ENCODE peak calls at places on chromosome 12, in six cellular contexts. G is SJSA1, O is Panc1, K is stomach, M is IMR-90, B is spleen. X is an unnamed sample.

GRCh38 chr12:78470354-78471195 is 394.0 kb upstream of the SYT1 start:
- DNase-seq in G (peak; percentile 42), B (no peak), M (peak; percentile 60), O (peak; percentile 32), K (no peak), X (no peak)

GRCh38 chr12:80472241-80472640 is 28.2 kb downstream of the PTPRQ start:
- DNase-seq in M (peak; percentile 22), O (no peak), G (no peak), K (no peak), B (no peak), X (no peak)

GRCh38 chr12:15477761-15478160 is 155.5 kb downstream of the PTPRO start:
- DNase-seq in K (no peak), B (no peak), G (no peak), O (no peak), M (no peak), X (no peak)

GRCh38 chr12:126418357-126418756 is 1353.1 kb downstream of the AACS start:
- DNase-seq in K (no peak), B (no peak), O (no peak), M (no peak), G (no peak), X (no peak)

GRCh38 chr12:72276212-72276865 is 4.2 kb downstream of the TRHDE start:
- DNase-seq in K (no peak), G (no peak), B (no peak), M (no peak), O (no peak), X (no peak)

GRCh38 chr12:113713156-113713555 is 241.5 kb upstream of the LHX5 start:
- DNase-seq in B (no peak), G (no peak), O (no peak), K (no peak), M (no peak), X (no peak)

GRCh38 chr12:91094036-91094660 is 17.1 kb downstream of the LUM start:
- DNase-seq in G (no peak), M (peak; percentile 30), B (no peak), K (no peak), O (no peak), X (no peak)

GRCh38 chr12:9033244-9033887 is 44.0 kb downstream of the KLRG1 start:
- DNase-seq in G (no peak), O (no peak), B (no peak), K (no peak), M (no peak), X (no peak)

GRCh38 chr12:55653031-55653430 is 16.3 kb downstream of the OR10P1 start:
- DNase-seq in M (no peak), O (no peak), K (no peak), B (no peak), G (no peak), X (no peak)

GRCh38 chr12:6241495-6241894 is 41.3 kb downstream of the CD9 start:
- DNase-seq in K (peak; percentile 93), G (no peak), O (no peak), B (no peak), M (no peak), X (no peak)

GRCh38 chr12:92136883-92137582 is 8.6 kb downstream of the BTG1 start:
- DNase-seq in B (no peak), O (no peak), G (no peak), K (no peak), M (peak; percentile 97), X (no peak)

GRCh38 chr12:11697670-11698387 is 48.4 kb downstream of the ETV6 start:
- DNase-seq in M (peak; percentile 58), G (no peak), O (no peak), B (no peak), K (no peak), X (no peak)

GRCh38 chr12:4153343-4153892 is 120.1 kb upstream of the CCND2 start:
- DNase-seq in O (no peak), G (no peak), M (no peak), K (no peak), B (peak; percentile 81), X (no peak)

GRCh38 chr12:95990136-95990535 is 6.0 kb downstream of the HAL start:
- DNase-seq in B (no peak), K (no peak), G (peak; percentile 84), O (no peak), M (no peak), X (no peak)
- H3K4me1 ChIP-seq in B (no peaks in the 10 kb centered on the region), K (no peaks in the 10 kb centered on the region), G (peaks cover 13% of the 10 kb centered on the region), O (no peaks in the 10 kb centered on the region), M (peaks cover 2% of the 10 kb centered on the region), X (no peaks in the 10 kb centered on the region)

GRCh38 chr12:1855241-1855640 is 34.9 kb downstream of the LRTM2 start:
- DNase-seq in G (no peak), M (peak; percentile 9), B (no peak), O (no peak), K (no peak), X (no peak)

GRCh38 chr12:1852076-1852475 is 31.7 kb downstream of the LRTM2 start:
- DNase-seq in O (no peak), K (no peak), B (no peak), G (no peak), M (no peak), X (no peak)

GRCh38 chr12:1851126-1851791 is 30.9 kb downstream of the LRTM2 start:
- DNase-seq in G (no peak), O (no peak), B (no peak), K (no peak), M (peak; percentile 56), X (no peak)

GRCh38 chr12:1857086-1857485 is 36.7 kb downstream of the LRTM2 start:
- DNase-seq in M (no peak), B (no peak), G (no peak), K (no peak), O (no peak), X (peak; percentile 54)

DNA sequence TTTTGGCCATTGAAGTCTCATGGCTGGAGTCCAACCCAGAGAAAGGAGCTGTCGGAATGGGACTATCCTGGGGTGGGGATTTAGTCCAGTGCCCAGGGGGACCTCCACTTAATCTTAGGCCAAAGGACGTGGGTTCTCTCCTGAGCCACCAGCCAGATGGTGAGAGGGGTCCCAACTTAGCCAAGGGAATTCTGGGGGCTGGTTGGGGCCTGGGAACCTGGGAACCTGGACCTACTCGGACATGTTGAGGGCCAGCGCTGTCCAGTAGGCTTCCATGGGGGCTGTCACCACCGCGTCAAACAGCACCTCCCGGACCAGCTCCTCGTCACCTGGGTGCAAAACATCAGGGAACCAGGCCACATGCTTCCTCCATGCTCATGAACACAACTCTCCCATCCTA is 33.4 kb downstream of the LRTM2 start:
- DNase-seq in M (no peak), K (no peak), O (no peak), G (no peak), B (no peak), X (peak; percentile 58)
- H3K4me3 ChIP-seq in M (no peak overlapping the region), K (no peak overlapping the region), O (no peak overlapping the region), G (no peak overlapping the region), B (no peak overlapping the region), X (no peak overlapping the region)

DNA sequence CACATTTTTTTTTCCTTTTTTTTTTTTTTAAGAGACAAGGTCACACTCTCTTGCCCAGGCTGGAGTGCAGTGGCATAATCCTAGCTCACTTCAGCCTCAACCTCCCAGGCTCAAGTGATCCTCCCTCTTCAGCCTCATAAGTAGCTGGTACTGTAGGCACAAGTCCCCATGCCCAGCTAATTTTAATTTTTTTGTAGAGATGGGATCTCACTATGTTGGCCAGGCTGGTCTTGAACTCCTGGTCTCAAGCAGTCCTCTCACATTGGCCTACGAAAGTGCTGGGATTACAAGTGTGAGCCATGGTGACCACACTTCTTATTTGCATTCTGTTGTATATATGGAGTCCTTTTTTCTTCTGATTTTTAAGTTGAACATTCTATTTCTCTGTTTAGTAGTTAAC is 21.4 kb downstream of the SPATS2 start:
- DNase-seq in G (no peak), O (no peak), K (no peak), M (no peak), B (no peak), X (no peak)
- H3K4me1 ChIP-seq in G (peaks cover 3% of the 10 kb centered on the region), O (no peaks in the 10 kb centered on the region), K (no peaks in the 10 kb centered on the region), M (no peaks in the 10 kb centered on the region), B (no peaks in the 10 kb centered on the region), X (no peaks in the 10 kb centered on the region)

GRCh38 chr12:1220127-1221092 is 229.4 kb downstream of the ERC1 start:
- DNase-seq in G (no peak), O (no peak), B (no peak), M (no peak), K (peak; percentile 53), X (no peak)

GRCh38 chr12:1222858-1223644 is 232.0 kb downstream of the ERC1 start:
- DNase-seq in K (no peak), G (no peak), O (no peak), B (no peak), M (no peak), X (no peak)

GRCh38 chr12:1216560-1216959 is 225.5 kb downstream of the ERC1 start:
- DNase-seq in B (no peak), G (no peak), K (no peak), O (no peak), M (no peak), X (no peak)

GRCh38 chr12:1217191-1217949 is 226.3 kb downstream of the ERC1 start:
- DNase-seq in B (no peak), O (peak; percentile 28), G (no peak), K (no peak), M (peak; percentile 79), X (no peak)

GRCh38 chr12:1218369-1218768 is 227.3 kb downstream of the ERC1 start:
- DNase-seq in G (no peak), K (no peak), B (no peak), O (no peak), M (no peak), X (no peak)
- H3K4me3 ChIP-seq in G (no peak overlapping the region), K (no peak overlapping the region), B (no peak overlapping the region), O (no peak overlapping the region), M (no peak overlapping the region), X (no peak overlapping the region)

DNA sequence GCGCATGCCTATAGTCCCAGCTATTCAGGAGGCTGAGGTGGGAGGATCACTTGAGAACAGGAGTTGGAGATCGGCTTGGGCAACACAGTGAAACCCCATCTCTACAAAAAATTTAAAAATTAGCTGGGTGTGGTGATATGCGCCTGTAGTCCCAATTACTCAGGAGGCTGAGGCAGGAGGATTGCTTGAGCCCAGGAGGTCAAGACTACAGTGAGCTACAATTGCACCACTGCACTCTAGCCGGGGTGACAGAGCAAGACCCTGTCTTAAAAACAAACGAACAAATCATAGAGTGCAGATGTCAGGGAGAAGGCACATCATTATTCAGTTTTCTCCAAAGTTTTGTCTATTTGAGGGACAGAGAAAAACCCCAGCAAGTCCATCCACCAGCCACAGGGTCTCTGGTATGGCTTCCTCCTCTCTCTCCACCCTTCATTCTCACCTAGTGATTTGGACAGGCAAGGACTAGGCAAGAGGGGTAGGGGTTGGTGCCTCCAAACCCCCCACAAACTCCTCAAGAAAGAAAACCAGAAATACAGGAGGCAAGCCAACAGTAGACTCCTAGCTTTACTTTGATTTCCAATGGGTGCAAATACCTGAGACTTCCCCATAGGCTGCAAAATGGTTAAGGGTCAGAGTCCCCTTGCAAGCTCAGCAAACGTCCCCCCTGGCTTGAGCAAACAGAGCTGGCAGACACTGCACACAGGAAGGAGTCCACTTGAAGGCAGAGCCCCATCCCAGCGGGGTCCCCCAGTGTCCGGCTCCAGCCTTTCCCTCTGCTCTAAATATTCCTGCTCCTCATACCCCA is 26.5 kb upstream of the RPLP0 start:
- DNase-seq in K (no peak), B (no peak), O (no peak), M (no peak), G (no peak), X (no peak)
- H3K4me1 ChIP-seq in K (peaks cover 85% of the 10 kb centered on the region), B (peaks cover 76% of the 10 kb centered on the region), O (peaks cover 87% of the 10 kb centered on the region), M (peaks cover 43% of the 10 kb centered on the region), G (peaks cover 45% of the 10 kb centered on the region), X (peaks cover 75% of the 10 kb centered on the region)

GRCh38 chr12:124751654-124752355 is 111.9 kb downstream of the SCARB1 start:
- DNase-seq in M (no peak), K (no peak), G (no peak), O (no peak), B (no peak), X (no peak)
- H3K4me3 ChIP-seq in M (no peak overlapping the region), K (no peak overlapping the region), G (no peak overlapping the region), O (no peak overlapping the region), B (no peak overlapping the region), X (no peak overlapping the region)

X was measured in RWPE2.